ENCODE peak calls at places on chromosomes 6 and 20, in five cellular contexts. O is mammary epithelial cell, L is stomach, E is sigmoid colon, M is AG09309. I is an unnamed sample.

GRCh38 chr20:3203315-3204123 is 963 bp downstream of the DDRGK1 start:
- DNase-seq in O (peak; percentile 40), L (peak; percentile 33), E (no peak), M (no peak), I (no peak)

GRCh38 chr6:106568518-106568917 is 60.8 kb downstream of the RTN4IP1 start:
- DNase-seq in O (peak; percentile 53), L (no peak), E (no peak), M (no peak), I (no peak)

GRCh38 chr6:44072959-44073611 is 54.2 kb downstream of the MRPL14 start:
- DNase-seq in O (peak; percentile 86), L (peak; percentile 78), E (peak; percentile 90), M (no peak), I (peak; percentile 94)

GRCh38 chr6:148501178-148501590 is 158.5 kb downstream of the SASH1 start:
- DNase-seq in O (peak; percentile 78), L (no peak), E (peak; percentile 87), M (peak; percentile 99), I (no peak)

GRCh38 chr20:62405108-62405980 is 1.7 kb downstream of the CABLES2 start:
- DNase-seq in O (peak; percentile 24), L (peak; percentile 54), E (peak; percentile 89), M (no peak), I (no peak)

GRCh38 chr6:21771626-21772320 is 178.2 kb downstream of the SOX4 start:
- DNase-seq in O (no peak), L (no peak), E (no peak), M (no peak), I (no peak)

GRCh38 chr6:135182120-135182992 is 1.2 kb downstream of the MYB start:
- DNase-seq in O (peak; percentile 23), L (peak; percentile 31), E (no peak), M (no peak), I (no peak)

GRCh38 chr20:11853359-11853758 is 64.3 kb upstream of the BTBD3 start:
- DNase-seq in O (peak; percentile 55), L (no peak), E (no peak), M (no peak), I (no peak)

GRCh38 chr20:62772994-62773858 is 23.0 kb upstream of the MRGBP start:
- DNase-seq in O (peak; percentile 76), L (no peak), E (no peak), M (no peak), I (no peak)

DNA sequence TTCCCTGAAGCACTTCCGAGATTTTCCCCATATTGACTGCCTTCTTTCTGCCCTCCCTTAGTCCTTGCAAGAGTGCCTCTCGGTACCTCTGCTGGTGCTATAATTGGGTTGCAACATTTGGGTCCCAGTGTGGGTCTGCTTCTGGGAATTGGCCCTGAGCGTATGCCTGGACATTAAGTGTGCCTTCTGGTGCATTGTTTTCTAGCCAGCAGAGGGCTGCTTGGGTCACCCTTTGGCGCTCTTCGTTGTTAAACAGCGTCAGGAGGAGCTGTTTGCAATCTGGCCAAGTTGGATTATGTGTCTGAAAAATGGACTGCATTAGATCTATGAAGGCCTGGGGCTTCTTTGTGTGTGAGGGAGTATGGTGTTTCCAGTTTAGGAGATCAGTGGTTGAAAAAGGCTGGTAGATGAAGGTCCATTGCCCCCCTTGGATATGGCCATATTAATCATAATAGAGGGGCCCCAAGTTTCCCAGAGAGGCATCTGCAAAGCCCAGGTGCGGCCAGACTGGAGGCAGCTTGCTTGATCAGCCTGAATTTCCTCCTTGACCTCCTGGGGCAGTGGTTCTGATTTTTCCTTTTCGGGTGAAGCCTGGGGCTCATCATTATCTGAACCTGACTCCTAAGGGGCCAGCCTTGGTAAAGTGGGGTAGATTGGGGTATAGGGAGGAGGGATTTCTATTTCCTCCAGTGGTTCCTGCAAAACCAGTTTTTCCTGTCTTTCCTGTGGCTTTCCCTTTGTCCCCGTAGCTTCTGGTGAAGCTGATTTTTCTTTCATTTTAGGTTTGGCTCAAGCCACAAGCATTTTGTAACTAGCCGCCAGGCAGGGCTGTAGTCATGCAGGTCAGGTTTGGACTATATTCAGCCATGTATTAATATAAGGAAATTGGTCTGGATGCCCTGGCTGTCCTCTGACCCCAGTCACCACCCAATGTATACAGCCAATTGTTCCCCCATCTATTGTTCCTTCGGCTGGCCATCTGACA is 85.4 kb upstream of the GPR6 start:
- DNase-seq in O (peak; percentile 79), L (peak; percentile 77), E (no peak), M (no peak), I (no peak)
- TF ChIP-seq CTCF in O (no peak), L (no peak), E (no peak), M (no peak), I (no peak)

DNA sequence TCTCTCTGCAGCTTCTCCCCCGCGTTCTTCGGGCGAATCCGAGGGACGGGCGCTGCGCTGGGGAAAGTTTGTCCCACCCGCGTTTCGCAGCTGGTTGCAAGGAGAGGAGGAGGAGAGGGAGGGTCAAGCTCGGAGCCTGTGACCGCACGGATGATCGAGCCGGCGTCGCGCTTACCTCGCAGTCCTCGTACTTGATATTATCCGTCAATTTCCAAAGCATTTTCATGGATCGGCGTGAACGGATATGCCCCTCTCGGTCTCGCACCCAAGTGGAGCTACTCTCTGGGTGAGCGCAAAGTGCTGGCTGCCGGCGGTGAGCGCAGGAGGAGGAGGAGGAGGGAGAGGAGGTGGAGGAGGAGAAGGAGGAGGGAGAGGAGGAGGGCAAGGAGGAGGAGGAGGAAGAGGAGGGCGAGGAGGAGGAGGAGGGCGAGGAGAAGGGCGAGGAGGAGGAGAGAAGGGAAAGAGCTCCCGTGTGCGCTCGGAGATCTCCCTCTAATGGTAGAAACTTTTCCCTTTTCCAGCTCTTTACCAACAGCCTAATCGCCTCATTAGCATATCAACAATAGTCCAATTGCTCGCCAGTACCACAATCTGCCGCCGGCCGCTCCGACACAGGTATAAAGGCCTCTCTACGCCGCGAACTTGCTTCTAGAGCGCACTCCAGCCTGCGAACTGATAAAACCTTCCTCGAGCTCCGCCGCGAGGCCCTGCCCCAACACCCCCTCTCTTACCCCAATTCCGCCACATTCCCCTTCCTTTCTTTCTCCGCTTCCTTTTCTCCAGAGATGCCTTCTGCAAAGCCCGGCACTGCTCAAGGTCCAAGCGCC is at the start of gene TFAP2A:
- DNase-seq in O (peak; percentile 96), L (no peak), E (no peak), M (no peak), I (no peak)
- TF ChIP-seq CTCF in O (peak; percentile 40), L (no peak), E (no peak), M (peak; percentile 62), I (no peak)

GRCh38 chr6:112433457-112433856 is 86.3 kb downstream of the RFPL4B start:
- DNase-seq in O (no peak), L (no peak), E (no peak), M (no peak), I (no peak)

GRCh38 chr6:112428477-112428876 is 81.3 kb downstream of the RFPL4B start:
- DNase-seq in O (no peak), L (no peak), E (no peak), M (no peak), I (no peak)

GRCh38 chr6:112432853-112433252 is 85.7 kb downstream of the RFPL4B start:
- DNase-seq in O (no peak), L (no peak), E (no peak), M (no peak), I (no peak)

GRCh38 chr6:112431803-112432202 is 84.7 kb downstream of the RFPL4B start:
- DNase-seq in O (no peak), L (no peak), E (no peak), M (no peak), I (no peak)

DNA sequence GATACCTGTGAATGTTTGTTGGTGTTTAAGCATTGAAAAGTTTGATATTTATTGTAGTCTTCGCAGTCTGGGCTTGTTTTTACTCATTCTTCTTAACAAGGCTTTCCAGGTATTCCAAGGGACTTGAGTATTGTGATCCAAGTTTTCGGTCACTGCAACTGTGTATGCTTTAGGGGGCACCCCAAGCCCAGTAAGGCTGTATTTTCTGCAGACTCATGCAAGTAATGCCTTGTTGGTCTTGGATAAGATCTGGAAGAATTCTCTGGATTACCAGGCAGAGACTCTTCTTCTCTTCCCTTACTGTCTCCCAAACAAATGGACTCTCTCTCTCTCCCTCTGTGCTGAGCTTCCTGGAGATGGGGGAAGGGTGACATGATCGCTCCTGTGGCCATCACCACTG is 82.1 kb downstream of the RFPL4B start:
- DNase-seq in O (peak; percentile 6), L (no peak), E (no peak), M (no peak), I (no peak)
- TF ChIP-seq CTCF in O (no peak), L (no peak), E (no peak), M (peak; percentile 27), I (peak; percentile 34)

GRCh38 chr6:90892271-90892670 is 305.4 kb upstream of the MAP3K7 start:
- DNase-seq in O (no peak), L (no peak), E (no peak), M (no peak), I (no peak)
- TF ChIP-seq CTCF in O (no peak), L (no peak), E (no peak), M (no peak), I (peak; percentile 8)

GRCh38 chr6:166420351-166420750 is 37.6 kb upstream of the MPC1 start:
- DNase-seq in O (no peak), L (no peak), E (no peak), M (no peak), I (no peak)
- TF ChIP-seq CTCF in O (no peak), L (no peak), E (no peak), M (peak; percentile 5), I (no peak)

DNA sequence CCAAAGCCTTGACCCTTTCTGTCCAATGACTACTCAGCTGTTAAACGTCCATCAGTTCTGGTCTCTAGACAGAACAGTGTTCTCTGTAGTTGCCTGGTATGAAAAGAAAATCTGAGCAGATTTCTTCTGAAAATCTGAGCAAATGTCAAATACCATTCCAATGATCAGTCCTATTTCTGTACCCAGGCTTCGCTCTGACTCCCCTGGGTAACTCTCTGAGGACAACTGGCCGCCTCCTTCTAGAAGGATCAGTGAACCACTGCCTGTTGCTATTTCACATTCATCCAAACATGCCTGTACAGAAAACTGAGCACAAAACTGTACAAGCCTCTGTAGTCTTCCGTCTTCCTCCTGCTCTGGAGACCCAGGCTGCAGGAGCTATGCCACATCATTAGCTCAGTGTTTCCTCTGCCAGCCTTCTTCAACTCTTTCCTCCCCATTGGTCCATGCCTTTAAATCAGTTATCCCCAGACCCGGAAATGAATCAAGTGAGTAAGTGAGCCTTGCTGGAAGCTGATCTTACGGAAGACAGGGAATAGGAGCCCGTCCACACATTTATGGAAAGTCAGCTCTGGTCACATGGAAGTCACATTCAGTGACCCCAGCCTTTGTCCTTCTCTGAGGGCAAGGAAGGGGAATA is 63.3 kb downstream of the DAAM2 start:
- DNase-seq in O (no peak), L (no peak), E (peak; percentile 30), M (no peak), I (no peak)
- TF ChIP-seq CTCF in O (no peak), L (no peak), E (no peak), M (no peak), I (no peak)

DNA sequence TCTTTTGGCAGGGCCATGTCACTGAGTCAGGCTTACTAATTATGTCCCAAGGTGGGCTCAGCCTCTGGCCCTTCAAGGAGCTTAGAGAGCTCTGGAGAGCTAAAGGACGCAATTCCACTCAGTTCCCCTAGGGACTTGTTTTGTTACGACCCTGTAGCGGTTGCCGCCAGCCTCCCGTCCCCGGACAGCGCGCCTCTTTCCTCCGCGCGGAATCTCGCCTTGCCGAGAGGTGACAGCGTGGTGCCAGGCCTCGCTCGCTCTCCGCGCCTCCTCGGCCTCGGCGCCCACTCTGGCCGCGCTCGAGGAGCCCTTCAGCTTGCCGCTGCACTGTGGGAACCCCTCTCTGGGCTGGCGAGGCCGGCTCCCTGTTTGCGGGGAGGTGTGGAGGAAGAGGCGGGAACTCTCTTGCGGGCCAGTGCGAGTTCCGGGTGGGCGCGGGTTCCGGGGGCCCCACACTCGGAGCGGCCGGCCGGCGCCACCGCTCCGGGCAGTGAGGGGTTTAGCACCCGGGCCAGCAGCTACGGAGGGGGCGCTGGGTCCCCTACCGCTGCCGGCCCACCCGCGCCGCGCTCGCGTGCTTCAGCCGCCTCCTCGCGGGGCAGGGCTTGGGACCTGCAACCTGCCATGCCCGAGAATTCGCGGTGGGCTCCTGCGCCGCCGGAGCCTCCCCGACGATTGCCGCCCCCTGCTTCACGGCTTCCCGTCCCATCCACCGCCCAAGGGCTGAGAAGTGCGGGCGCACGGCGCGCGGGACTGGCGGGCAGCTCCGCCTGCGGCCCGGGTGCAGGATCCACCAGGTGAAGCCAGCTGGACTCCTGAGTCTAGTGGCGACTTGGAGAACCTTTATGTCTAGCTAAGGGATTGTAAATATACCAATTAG is 9.9 kb upstream of the ZNF311 start:
- DNase-seq in O (peak; percentile 26), L (no peak), E (no peak), M (no peak), I (no peak)
- TF ChIP-seq CTCF in O (peak; percentile 18), L (no peak), E (no peak), M (no peak), I (no peak)

I was measured in D721Med.